ENCODE peak calls at places on chromosomes 6 and 20, in seven cellular contexts. One of them, this sample, is unnamed. For H3K4me1 and H3K9me2, the result is how much of the 10 kb centered on the place peaks cover.

GRCh38 chr20:14384411-14384810 is 47.0 kb upstream of the FLRT3 start:
- DNase-seq in PC-3: peak
- DNase-seq in GM23338: no peak
- DNase-seq in GM23248: peak
- DNase-seq in hepatocyte: peak
- DNase-seq in HCT116: no peak
- DNase-seq in MM.1S: no peak
- DNase-seq in this sample: no peak

GRCh38 chr20:4455301-4455701 is 266.4 kb upstream of the PRND start:
- DNase-seq in PC-3: peak
- DNase-seq in GM23338: no peak
- DNase-seq in GM23248: no peak
- DNase-seq in hepatocyte: no peak
- DNase-seq in HCT116: peak
- DNase-seq in MM.1S: no peak
- DNase-seq in this sample: peak

GRCh38 chr6:75526502-75527127 is 33.0 kb upstream of the FILIP1 start:
- DNase-seq in PC-3: peak
- DNase-seq in GM23338: peak
- DNase-seq in GM23248: peak
- DNase-seq in hepatocyte: peak
- DNase-seq in HCT116: peak
- DNase-seq in MM.1S: peak
- DNase-seq in this sample: peak

GRCh38 chr6:101534821-101535220 is 141.3 kb downstream of the GRIK2 start:
- DNase-seq in PC-3: no peak
- DNase-seq in GM23338: no peak
- DNase-seq in GM23248: peak
- DNase-seq in hepatocyte: no peak
- DNase-seq in HCT116: no peak
- DNase-seq in MM.1S: no peak
- DNase-seq in this sample: no peak

GRCh38 chr6:97401533-97401932 is 118.5 kb upstream of the MMS22L start:
- DNase-seq in PC-3: no peak
- DNase-seq in GM23338: no peak
- DNase-seq in GM23248: peak
- DNase-seq in hepatocyte: no peak
- DNase-seq in HCT116: no peak
- DNase-seq in MM.1S: no peak
- DNase-seq in this sample: no peak

GRCh38 chr20:42027746-42028268 is 409.6 kb upstream of the CHD6 start:
- DNase-seq in PC-3: no peak
- DNase-seq in GM23338: no peak
- DNase-seq in GM23248: no peak
- DNase-seq in hepatocyte: no peak
- DNase-seq in HCT116: no peak
- DNase-seq in MM.1S: peak
- DNase-seq in this sample: no peak

GRCh38 chr20:52192296-52193007 is 873 bp upstream of the ZFP64 start:
- DNase-seq in PC-3: peak
- DNase-seq in GM23338: no peak
- DNase-seq in GM23248: no peak
- DNase-seq in hepatocyte: no peak
- DNase-seq in HCT116: peak
- DNase-seq in MM.1S: peak
- DNase-seq in this sample: no peak

GRCh38 chr20:14561733-14562132 is 224.3 kb upstream of the FLRT3 start:
- DNase-seq in PC-3: no peak
- DNase-seq in GM23338: no peak
- DNase-seq in GM23248: peak
- DNase-seq in hepatocyte: no peak
- DNase-seq in HCT116: no peak
- DNase-seq in MM.1S: no peak
- DNase-seq in this sample: no peak

GRCh38 chr6:88365230-88365629 is 199.1 kb upstream of the CNR1 start:
- DNase-seq in PC-3: no peak
- DNase-seq in GM23338: no peak
- DNase-seq in GM23248: peak
- DNase-seq in hepatocyte: no peak
- DNase-seq in HCT116: no peak
- DNase-seq in MM.1S: no peak
- DNase-seq in this sample: no peak

GRCh38 chr20:51326241-51326819 is 216.2 kb downstream of the NFATC2 start:
- DNase-seq in PC-3: no peak
- DNase-seq in GM23338: peak
- DNase-seq in GM23248: peak
- DNase-seq in hepatocyte: peak
- DNase-seq in HCT116: peak
- DNase-seq in MM.1S: peak
- DNase-seq in this sample: no peak

GRCh38 chr20:22931653-22932052 is 103.5 kb upstream of the SSTR4 start:
- DNase-seq in PC-3: no peak
- DNase-seq in GM23338: no peak
- DNase-seq in GM23248: no peak
- DNase-seq in hepatocyte: no peak
- DNase-seq in HCT116: no peak
- DNase-seq in MM.1S: no peak
- DNase-seq in this sample: no peak

GRCh38 chr20:54476336-54476928 is 1.0 kb downstream of the DOK5 start:
- DNase-seq in PC-3: no peak
- DNase-seq in GM23338: peak
- DNase-seq in GM23248: peak
- DNase-seq in hepatocyte: no peak
- DNase-seq in HCT116: no peak
- DNase-seq in MM.1S: no peak
- DNase-seq in this sample: no peak

GRCh38 chr20:61502433-61502832 is 250.4 kb downstream of the CDH4 start:
- DNase-seq in PC-3: no peak
- DNase-seq in GM23338: no peak
- DNase-seq in GM23248: peak
- DNase-seq in hepatocyte: no peak
- DNase-seq in HCT116: no peak
- DNase-seq in MM.1S: no peak
- DNase-seq in this sample: no peak

GRCh38 chr20:19730716-19731115 is 27.3 kb upstream of the RIN2 start:
- DNase-seq in PC-3: no peak
- DNase-seq in GM23338: no peak
- DNase-seq in GM23248: no peak
- DNase-seq in hepatocyte: no peak
- DNase-seq in HCT116: no peak
- DNase-seq in MM.1S: no peak
- DNase-seq in this sample: no peak

GRCh38 chr20:5974531-5974930 is 24.1 kb downstream of the MCM8 start:
- DNase-seq in PC-3: peak
- DNase-seq in GM23338: no peak
- DNase-seq in GM23248: peak
- DNase-seq in hepatocyte: no peak
- DNase-seq in HCT116: no peak
- DNase-seq in MM.1S: no peak
- DNase-seq in this sample: no peak

GRCh38 chr20:48544402-48545333 is 283.1 kb downstream of the PREX1 start:
- DNase-seq in PC-3: peak
- DNase-seq in GM23338: no peak
- DNase-seq in GM23248: no peak
- DNase-seq in hepatocyte: peak
- DNase-seq in HCT116: no peak
- DNase-seq in MM.1S: no peak
- DNase-seq in this sample: peak

DNA sequence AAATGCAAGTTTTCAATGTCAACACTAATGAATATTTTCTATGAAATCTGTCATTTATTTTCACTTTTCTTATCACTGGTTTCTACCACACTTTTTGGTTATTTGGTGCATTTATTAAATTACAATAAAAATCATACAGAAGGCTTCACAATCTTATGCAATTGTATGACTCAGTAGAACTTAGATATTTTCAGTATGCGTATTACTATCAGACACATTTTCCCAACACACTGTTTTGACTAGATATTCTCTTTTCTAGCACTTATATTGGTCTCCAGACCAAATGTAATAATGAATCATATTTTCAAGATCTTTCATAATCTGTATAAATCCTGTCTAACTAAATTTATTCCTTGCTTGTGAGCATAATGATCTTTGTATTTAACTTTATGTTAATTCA is 74.1 kb downstream of the FAM83B start:
- DNase-seq in PC-3: no peak
- DNase-seq in GM23338: no peak
- DNase-seq in GM23248: peak
- DNase-seq in hepatocyte: no peak
- DNase-seq in HCT116: no peak
- DNase-seq in MM.1S: no peak
- DNase-seq in this sample: no peak
- TF ChIP-seq EZH2 in PC-3: no peak
- TF ChIP-seq EZH2 in GM23338: no peak
- TF ChIP-seq EZH2 in GM23248: no peak
- TF ChIP-seq EZH2 in hepatocyte: no peak
- TF ChIP-seq EZH2 in HCT116: no peak
- TF ChIP-seq EZH2 in MM.1S: no peak
- TF ChIP-seq EZH2 in this sample: no peak

GRCh38 chr6:148867851-148868250 is 121.0 kb downstream of the UST start:
- DNase-seq in PC-3: peak
- DNase-seq in GM23338: no peak
- DNase-seq in GM23248: peak
- DNase-seq in hepatocyte: no peak
- DNase-seq in HCT116: no peak
- DNase-seq in MM.1S: no peak
- DNase-seq in this sample: no peak
- H3K4me1 ChIP-seq in PC-3: under half
- H3K4me1 ChIP-seq in GM23338: half or more
- H3K4me1 ChIP-seq in GM23248: under half
- H3K4me1 ChIP-seq in hepatocyte: under half
- H3K4me1 ChIP-seq in HCT116: under half
- H3K4me1 ChIP-seq in MM.1S: under half
- H3K4me1 ChIP-seq in this sample: under half

GRCh38 chr6:53926505-53926904 is 131.7 kb downstream of the LRRC1 start:
- DNase-seq in PC-3: peak
- DNase-seq in GM23338: no peak
- DNase-seq in GM23248: peak
- DNase-seq in hepatocyte: no peak
- DNase-seq in HCT116: peak
- DNase-seq in MM.1S: no peak
- DNase-seq in this sample: peak

GRCh38 chr6:53930330-53930729 is 135.5 kb downstream of the LRRC1 start:
- DNase-seq in PC-3: no peak
- DNase-seq in GM23338: no peak
- DNase-seq in GM23248: no peak
- DNase-seq in hepatocyte: no peak
- DNase-seq in HCT116: no peak
- DNase-seq in MM.1S: no peak
- DNase-seq in this sample: no peak

GRCh38 chr6:53931086-53931485 is 136.3 kb downstream of the LRRC1 start:
- DNase-seq in PC-3: no peak
- DNase-seq in GM23338: no peak
- DNase-seq in GM23248: no peak
- DNase-seq in hepatocyte: no peak
- DNase-seq in HCT116: no peak
- DNase-seq in MM.1S: no peak
- DNase-seq in this sample: no peak

GRCh38 chr6:53929340-53930120 is 134.7 kb downstream of the LRRC1 start:
- DNase-seq in PC-3: no peak
- DNase-seq in GM23338: no peak
- DNase-seq in GM23248: no peak
- DNase-seq in hepatocyte: no peak
- DNase-seq in HCT116: peak
- DNase-seq in MM.1S: no peak
- DNase-seq in this sample: no peak

DNA sequence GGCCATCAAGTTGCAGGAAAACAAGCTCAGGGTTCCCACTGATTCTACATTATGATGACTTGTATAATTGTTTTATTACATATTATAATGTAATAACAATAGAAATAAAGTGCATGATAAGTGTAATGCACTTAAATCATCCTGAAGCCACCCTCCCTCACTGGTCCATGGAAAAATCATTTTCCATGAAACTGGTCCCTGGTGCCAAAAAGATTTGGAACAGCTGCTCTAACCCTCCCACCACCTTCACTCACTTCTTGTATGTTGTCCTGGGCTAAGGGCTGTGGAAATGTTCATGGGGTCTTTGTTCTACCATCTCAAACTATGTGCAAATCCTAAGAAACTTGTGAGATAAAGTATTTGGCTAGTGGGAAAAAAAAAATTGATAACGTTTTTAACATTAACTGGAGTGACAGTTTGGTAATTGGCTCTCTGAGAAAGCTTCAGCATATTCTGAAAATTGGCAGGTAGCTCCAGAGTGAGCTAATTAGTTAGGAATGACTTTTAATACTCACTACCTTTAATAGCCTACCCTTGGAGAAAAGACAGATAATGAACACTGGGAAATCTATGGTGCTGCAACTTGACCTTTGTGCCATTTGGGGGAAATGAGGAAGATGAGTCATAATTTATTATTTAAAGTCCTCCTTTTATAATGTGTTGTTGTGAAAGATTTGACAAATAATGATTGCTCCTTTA is 134.0 kb downstream of the LRRC1 start:
- DNase-seq in PC-3: peak
- DNase-seq in GM23338: no peak
- DNase-seq in GM23248: no peak
- DNase-seq in hepatocyte: no peak
- DNase-seq in HCT116: peak
- DNase-seq in MM.1S: no peak
- DNase-seq in this sample: no peak
- H3K9me2 ChIP-seq in PC-3: under half
- H3K9me2 ChIP-seq in GM23338: under half
- H3K9me2 ChIP-seq in GM23248: under half
- H3K9me2 ChIP-seq in hepatocyte: under half
- H3K9me2 ChIP-seq in HCT116: under half
- H3K9me2 ChIP-seq in MM.1S: under half
- H3K9me2 ChIP-seq in this sample: under half

GRCh38 chr6:41416165-41416837 is 80.9 kb downstream of the NCR2 start:
- DNase-seq in PC-3: no peak
- DNase-seq in GM23338: peak
- DNase-seq in GM23248: no peak
- DNase-seq in hepatocyte: no peak
- DNase-seq in HCT116: no peak
- DNase-seq in MM.1S: no peak
- DNase-seq in this sample: no peak
- TF ChIP-seq EZH2 in PC-3: no peak
- TF ChIP-seq EZH2 in GM23338: peak
- TF ChIP-seq EZH2 in GM23248: no peak
- TF ChIP-seq EZH2 in hepatocyte: no peak
- TF ChIP-seq EZH2 in HCT116: no peak
- TF ChIP-seq EZH2 in MM.1S: no peak
- TF ChIP-seq EZH2 in this sample: no peak